ENCODE peak calls at places on chromosomes 7 and 10, in five cellular contexts. L is mucosa of descending colon; F is NCI-H460; I is stimulated activated CD4-positive, alpha-beta T cell treated with anti-CD3 and anti-CD28 coated beads, Interleukin-12 subunit alpha, Interleukin-12 subunit beta, amount 100 ng/mL, for 4 hours; O is brain microvascular endothelial cell. M is an unnamed sample.

GRCh38 chr7:111198255-111198654 is 107.3 kb downstream of the LRRN3 start:
- DNase-seq in I (no peak), L (no peak), O (peak), F (peak), M (no peak)

GRCh38 chr10:43420369-43421200 is 11.6 kb upstream of the HNRNPF start:
- DNase-seq in F (no peak), I (peak), L (peak), O (peak), M (peak)

GRCh38 chr7:64872351-64872750 is 30.7 kb upstream of the ZNF273 start:
- DNase-seq in O (no peak), I (no peak), F (no peak), L (no peak), M (no peak)

GRCh38 chr10:96706331-96706853 is 13.9 kb downstream of the PIK3AP1 start:
- DNase-seq in L (no peak), I (no peak), F (no peak), O (no peak), M (no peak)

GRCh38 chr7:13457790-13458189 is 531.7 kb downstream of the ETV1 start:
- DNase-seq in I (no peak), F (no peak), L (no peak), O (no peak), M (no peak)

GRCh38 chr7:121046893-121047468 is 58.5 kb downstream of the CPED1 start:
- DNase-seq in O (peak), F (no peak), L (no peak), I (no peak), M (no peak)

GRCh38 chr10:7664707-7665106 is 2.1 kb downstream of the ITIH5 start:
- DNase-seq in L (no peak), O (no peak), F (no peak), I (no peak), M (no peak)

GRCh38 chr10:110876000-110876399 is 4.3 kb downstream of the PDCD4 start:
- DNase-seq in F (no peak), O (no peak), L (no peak), I (no peak), M (no peak)

GRCh38 chr7:117061751-117062150 is 108.5 kb downstream of the ST7 start:
- DNase-seq in L (no peak), F (no peak), O (peak), I (no peak), M (no peak)

GRCh38 chr10:84269773-84270172 is 24.9 kb downstream of the RGR start:
- DNase-seq in F (no peak), O (peak), L (no peak), I (no peak), M (no peak)

GRCh38 chr10:113047963-113048781 is 98.1 kb downstream of the TCF7L2 start:
- DNase-seq in L (no peak), F (no peak), O (no peak), I (no peak), M (no peak)

GRCh38 chr7:114416089-114416990 is 1.7 kb downstream of the FOXP2 start:
- DNase-seq in F (no peak), L (no peak), O (no peak), I (no peak), M (no peak)

GRCh38 chr10:88008866-88009470 is 145.5 kb downstream of the PTEN start:
- DNase-seq in I (no peak), F (no peak), O (no peak), L (no peak), M (no peak)

GRCh38 chr7:151110941-151111645 is 24.8 kb downstream of the AGAP3 start:
- DNase-seq in L (peak), F (peak), O (peak), I (peak), M (peak)

GRCh38 chr10:91776266-91776665 is 22.0 kb upstream of the TNKS2 start:
- DNase-seq in L (no peak), I (no peak), F (no peak), O (no peak), M (no peak)

GRCh38 chr7:50953820-50954219 is 171.1 kb upstream of the GRB10 start:
- DNase-seq in L (no peak), O (peak), I (no peak), F (no peak), M (no peak)

GRCh38 chr7:25842201-25842726 is 309.7 kb upstream of the NFE2L3 start:
- DNase-seq in L (no peak), F (no peak), I (no peak), O (no peak), M (no peak)

GRCh38 chr7:75879771-75880184 is 944 bp downstream of the RHBDD2 start:
- DNase-seq in O (peak), I (no peak), L (no peak), F (no peak), M (no peak)

GRCh38 chr10:98608417-98608816 is 161.7 kb upstream of the HPS1 start:
- DNase-seq in I (no peak), L (no peak), O (no peak), F (no peak), M (no peak)

GRCh38 chr10:37268266-37268665 is 142.9 kb downstream of the ANKRD30A start:
- DNase-seq in O (no peak), L (no peak), I (no peak), F (no peak), M (no peak)

GRCh38 chr7:154789404-154789803 is 213.5 kb downstream of the PAXIP1 start:
- DNase-seq in F (peak), L (no peak), I (no peak), O (no peak), M (peak)

GRCh38 chr7:133703547-133703946 is 423.6 kb upstream of the LRGUK start:
- DNase-seq in O (peak), F (no peak), L (no peak), I (no peak), M (no peak)

GRCh38 chr7:72405389-72405788 is 6.7 kb downstream of the CALN1 start:
- DNase-seq in O (no peak), L (no peak), F (peak), I (peak), M (no peak)

GRCh38 chr7:132077986-132078385 is 498.3 kb downstream of the PLXNA4 start:
- DNase-seq in L (no peak), O (no peak), I (no peak), F (no peak), M (no peak)

GRCh38 chr10:122294511-122295422 is 23.7 kb downstream of the BTBD16 start:
- DNase-seq in I (no peak), O (no peak), F (no peak), L (no peak), M (no peak)

GRCh38 chr10:79081353-79082034 is 12.7 kb downstream of the ZMIZ1 start:
- DNase-seq in I (no peak), O (peak), F (no peak), L (no peak), M (no peak)

GRCh38 chr10:4763960-4764428 is 62.0 kb upstream of the AKR1E2 start:
- DNase-seq in I (no peak), L (no peak), O (no peak), F (no peak), M (no peak)

GRCh38 chr10:70587045-70587658 is 15.4 kb downstream of the PRF1 start:
- DNase-seq in I (no peak), F (no peak), L (no peak), O (no peak), M (no peak)

GRCh38 chr7:104230606-104231005 is 22.8 kb upstream of the ORC5 start:
- DNase-seq in L (no peak), O (no peak), I (no peak), F (no peak), M (no peak)

GRCh38 chr7:25389489-25390106 is 161.3 kb upstream of the NPVF start:
- DNase-seq in I (no peak), F (peak), L (no peak), O (peak), M (no peak)

GRCh38 chr7:156993021-156993924 is 17.2 kb downstream of the MNX1 start:
- DNase-seq in O (no peak), L (no peak), I (no peak), F (no peak), M (no peak)

GRCh38 chr10:5317547-5318107 is 47.1 kb upstream of the UCN3 start:
- DNase-seq in F (peak), I (peak), L (no peak), O (peak), M (no peak)

GRCh38 chr7:106111671-106112117 is 418 bp downstream of the SYPL1 start:
- DNase-seq in I (peak), F (peak), O (peak), L (peak), M (peak)

GRCh38 chr7:113698556-113699220 is 220.1 kb downstream of the PPP1R3A start:
- DNase-seq in L (no peak), I (no peak), F (peak), O (peak), M (no peak)

M was measured in C1 segment of cervical spinal cord.